ENCODE peak calls at places on chromosome 18, in five cellular contexts. K is GM20000; Y is activated CD4-positive, alpha-beta memory T cell treated with anti-CD3 and anti-CD28 coated beads, Interleukin-2, amount 10 ng/mL, durations not matched to agents 7 days and 5 days; A is GM12892; H is Jurkat, Clone E6-1. E is an unnamed sample.

GRCh38 chr18:21669736-21670135 is 34.8 kb downstream of the ABHD3 start:
- DNase-seq in K (no peak), A (no peak), Y (no peak), H (no peak), E (no peak)

GRCh38 chr18:64202836-64203235 is 53.9 kb upstream of the LINC00305 start:
- DNase-seq in Y (no peak), A (no peak), H (no peak), K (no peak), E (no peak)

GRCh38 chr18:21834301-21834660 is 93.7 kb downstream of the MIB1 start:
- DNase-seq in K (no peak), A (no peak), Y (no peak), H (no peak), E (no peak)

GRCh38 chr18:62325806-62326645 is 916 bp downstream of the TNFRSF11A start:
- DNase-seq in Y (peak; percentile 42), H (no peak), K (peak; percentile 63), A (peak; percentile 24), E (no peak)

GRCh38 chr18:13137939-13138821 is 80.4 kb upstream of the LDLRAD4 start:
- DNase-seq in Y (peak; percentile 85), K (peak; percentile 92), H (no peak), A (no peak), E (no peak)

GRCh38 chr18:2302628-2303516 is 268.4 kb downstream of the METTL4 start:
- DNase-seq in A (no peak), H (no peak), Y (no peak), K (no peak), E (no peak)

GRCh38 chr18:71807586-71807985 is 736.6 kb downstream of the CBLN2 start:
- DNase-seq in A (no peak), Y (no peak), K (no peak), H (no peak), E (no peak)

GRCh38 chr18:33014060-33014796 is 241.4 kb upstream of the KLHL14 start:
- DNase-seq in H (no peak), K (no peak), A (no peak), Y (no peak), E (no peak)

GRCh38 chr18:3923750-3924149 is 473.8 kb downstream of the TGIF1 start:
- DNase-seq in A (no peak), Y (no peak), K (no peak), H (no peak), E (no peak)

GRCh38 chr18:55256568-55257289 is 297.5 kb upstream of the CCDC68 start:
- DNase-seq in H (no peak), A (no peak), K (no peak), Y (no peak), E (no peak)

GRCh38 chr18:32213693-32214092 is 23.9 kb downstream of the MEP1B start:
- DNase-seq in K (no peak), H (no peak), Y (no peak), A (no peak), E (no peak)

GRCh38 chr18:12287684-12288405 is 20.2 kb upstream of the TUBB6 start:
- DNase-seq in A (no peak), Y (no peak), K (no peak), H (no peak), E (no peak)

GRCh38 chr18:13565228-13565627 is 161.1 kb downstream of the FAM210A start:
- DNase-seq in A (no peak), H (no peak), Y (no peak), K (no peak), E (no peak)

GRCh38 chr18:48534364-48534763 is 4.5 kb upstream of the CTIF start:
- DNase-seq in H (no peak), Y (no peak), K (no peak), A (no peak), E (no peak)

GRCh38 chr18:58793361-58793760 is 71.3 kb upstream of the ZNF532 start:
- DNase-seq in K (no peak), Y (no peak), A (no peak), H (no peak), E (no peak)

GRCh38 chr18:38427234-38427633 is 861.6 kb upstream of the CELF4 start:
- DNase-seq in A (no peak), K (no peak), H (peak; percentile 54), Y (no peak), E (no peak)

GRCh38 chr18:46297621-46298020 is 193.4 kb downstream of the HAUS1 start:
- DNase-seq in A (no peak), Y (peak; percentile 27), K (no peak), H (peak; percentile 24), E (no peak)